ENCODE peak calls at places on chromosome 11, in seven cellular contexts. S, V, K, A, D, N and W are unnamed samples.

GRCh38 chr11:116517584-116517983 is 255.2 kb downstream of the BUD13 start:
- DNase-seq in S (no peak), V (peak), K (no peak), A (no peak), D (no peak), N (no peak), W (no peak)

GRCh38 chr11:127994736-127995135 is 592.6 kb downstream of the ETS1 start:
- DNase-seq in S (no peak), V (no peak), K (no peak), A (no peak), D (no peak), N (peak), W (peak)

GRCh38 chr11:288328-289144 is at the start of gene PGGHG:
- DNase-seq in S (peak), V (peak), K (peak), A (peak), D (peak), N (no peak), W (no peak)

GRCh38 chr11:131694526-131695424 is 324.4 kb downstream of the NTM start:
- DNase-seq in S (peak), V (peak), K (peak), A (peak), D (peak), N (peak), W (no peak)

GRCh38 chr11:19444231-19444630 is 203.5 kb upstream of the E2F8 start:
- DNase-seq in S (no peak), V (no peak), K (no peak), A (no peak), D (no peak), N (no peak), W (no peak)

GRCh38 chr11:86256608-86257007 is 12.1 kb downstream of the EED start:
- DNase-seq in S (no peak), V (no peak), K (no peak), A (no peak), D (no peak), N (no peak), W (no peak)

GRCh38 chr11:9315078-9315688 is 790 bp upstream of the TMEM41B start:
- DNase-seq in S (peak), V (no peak), K (no peak), A (peak), D (no peak), N (no peak), W (no peak)

GRCh38 chr11:73186294-73186850 is 31.7 kb upstream of the P2RY2 start:
- DNase-seq in S (no peak), V (no peak), K (no peak), A (no peak), D (peak), N (no peak), W (no peak)

GRCh38 chr11:75248924-75249256 is 8.3 kb downstream of the TPBGL start:
- DNase-seq in S (no peak), V (no peak), K (no peak), A (no peak), D (no peak), N (no peak), W (no peak)

GRCh38 chr11:45662665-45663485 is 2.5 kb downstream of the CHST1 start:
- DNase-seq in S (peak), V (no peak), K (no peak), A (peak), D (peak), N (no peak), W (peak)

GRCh38 chr11:92180664-92181251 is 43.9 kb upstream of the FAT3 start:
- DNase-seq in S (no peak), V (no peak), K (no peak), A (no peak), D (no peak), N (peak), W (peak)

GRCh38 chr11:125062931-125063428 is at the start of gene SLC37A2:
- DNase-seq in S (no peak), V (peak), K (peak), A (peak), D (peak), N (peak), W (no peak)

GRCh38 chr11:65493367-65494176 is 5.3 kb upstream of the MALAT1 start:
- DNase-seq in S (peak), V (peak), K (no peak), A (peak), D (peak), N (peak), W (peak)

DNA sequence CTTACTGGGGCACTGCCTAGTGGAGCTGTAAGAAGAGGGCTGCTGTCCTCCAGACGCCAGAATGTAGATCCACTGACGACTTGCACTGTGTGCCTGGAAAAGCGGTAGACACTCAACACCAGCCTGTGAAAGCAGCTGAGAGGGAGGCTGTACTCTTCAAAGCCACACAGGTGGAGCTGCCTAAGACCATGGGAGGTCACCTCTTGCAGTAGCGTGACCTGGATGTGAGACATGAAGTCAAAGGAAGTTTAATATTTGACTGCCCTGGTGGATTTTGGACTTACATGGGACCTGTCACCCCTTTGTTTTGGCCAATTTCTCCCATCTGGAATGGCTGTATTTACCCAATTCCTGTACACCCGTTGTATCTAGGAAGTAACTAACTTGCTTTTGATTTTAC is 196.6 kb upstream of the CTSC start:
- DNase-seq in S (no peak), V (no peak), K (no peak), A (no peak), D (no peak), N (no peak), W (no peak)
- TF ChIP-seq CTCF in S (no peak), V (no peak), K (no peak), A (no peak), D (no peak), N (no peak), W (no peak)

GRCh38 chr11:62104816-62105610 is 18.8 kb upstream of the INCENP start:
- DNase-seq in S (peak), V (no peak), K (no peak), A (peak), D (no peak), N (peak), W (no peak)
- H3K4me3 ChIP-seq in S (peak), V (peak), K (peak), A (no peak), D (no peak), N (peak), W (no peak)

GRCh38 chr11:2886191-2886894 is 768 bp upstream of the CDKN1C start:
- DNase-seq in S (peak), V (no peak), K (peak), A (peak), D (peak), N (no peak), W (no peak)
- TF ChIP-seq CTCF in S (no peak), V (no peak), K (no peak), A (no peak), D (no peak), N (peak), W (peak)

GRCh38 chr11:120324932-120325810 is at the start of gene TLCD5:
- DNase-seq in S (peak), V (peak), K (peak), A (peak), D (peak), N (no peak), W (no peak)

GRCh38 chr11:120326845-120327281 is 1.8 kb downstream of the TLCD5 start:
- DNase-seq in S (no peak), V (no peak), K (no peak), A (no peak), D (no peak), N (no peak), W (no peak)

GRCh38 chr11:120327311-120327710 is 2.2 kb downstream of the TLCD5 start:
- DNase-seq in S (no peak), V (no peak), K (no peak), A (no peak), D (no peak), N (no peak), W (no peak)

GRCh38 chr11:120329556-120329955 is 4.5 kb downstream of the TLCD5 start:
- DNase-seq in S (no peak), V (no peak), K (no peak), A (no peak), D (no peak), N (no peak), W (no peak)

GRCh38 chr11:120326228-120326627 is 1.1 kb downstream of the TLCD5 start:
- DNase-seq in S (no peak), V (no peak), K (no peak), A (peak), D (no peak), N (no peak), W (no peak)
- H3K4me3 ChIP-seq in S (no peak), V (no peak), K (peak), A (no peak), D (no peak), N (peak), W (peak)

DNA sequence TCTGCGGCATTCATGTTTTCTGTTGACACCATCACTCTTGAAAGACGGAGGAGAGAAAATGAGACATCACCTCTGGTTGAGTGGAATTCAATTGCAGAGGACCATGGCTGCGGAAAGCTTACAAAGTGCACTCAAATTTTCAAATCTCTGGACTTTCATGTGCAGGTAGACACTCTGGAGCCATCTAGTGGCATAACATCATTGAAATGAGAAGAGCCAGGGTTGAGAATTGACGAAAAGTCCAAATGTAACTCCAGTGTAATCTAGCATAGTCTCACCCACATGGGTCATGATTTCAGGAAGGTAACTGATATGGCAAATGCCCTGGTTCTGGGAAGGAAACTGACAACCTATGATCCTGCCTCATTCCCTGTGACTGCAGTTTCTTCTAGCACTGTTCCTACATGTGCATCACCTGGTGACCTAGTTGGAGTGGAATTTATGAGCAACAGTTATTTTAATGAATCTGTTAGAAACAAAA is 687.8 kb downstream of the KCNA4 start:
- DNase-seq in S (peak), V (no peak), K (no peak), A (peak), D (no peak), N (no peak), W (no peak)
- TF ChIP-seq CTCF in S (peak), V (peak), K (no peak), A (peak), D (no peak), N (peak), W (peak)

GRCh38 chr11:107876141-107876540 is 17.6 kb upstream of the SLC35F2 start:
- DNase-seq in S (no peak), V (no peak), K (no peak), A (no peak), D (no peak), N (no peak), W (no peak)
- H3K4me3 ChIP-seq in S (no peak), V (no peak), K (no peak), A (no peak), D (no peak), N (no peak), W (no peak)

GRCh38 chr11:69943066-69943465 is 123.8 kb upstream of the FGF3 start:
- DNase-seq in S (peak), V (peak), K (peak), A (no peak), D (peak), N (no peak), W (no peak)
- TF ChIP-seq CTCF in S (peak), V (no peak), K (no peak), A (no peak), D (no peak), N (peak), W (no peak)